ENCODE peak calls at places on chromosomes 4 and X, in six cellular contexts. X is fibroblast of lung, Z is NCI-H1092, B is DMS53, D is progenitor cell of endocrine pancreas, L is iris pigment epithelial cell. S is an unnamed sample.

GRCh38 chr4:19300213-19300612 is 951.5 kb upstream of the SLIT2 start:
- DNase-seq in L (no peak), D (no peak), Z (no peak), X (peak; percentile 65), B (no peak), S (no peak)

GRCh38 chrX:40167240-40168182 is 69.8 kb upstream of the BCOR start:
- DNase-seq in Z (peak; percentile 63), X (no peak), B (peak; percentile 90), D (no peak), L (no peak), S (no peak)

GRCh38 chr4:94285666-94286065 is 57.0 kb downstream of the HPGDS start:
- DNase-seq in X (no peak), B (no peak), Z (no peak), D (no peak), L (no peak), S (no peak)

GRCh38 chr4:147727476-147728028 is 4.3 kb upstream of the ARHGAP10 start:
- DNase-seq in L (no peak), B (no peak), Z (no peak), D (no peak), X (no peak), S (no peak)

GRCh38 chrX:139890991-139891700 is 41.7 kb downstream of the ATP11C start:
- DNase-seq in L (peak; percentile 79), B (peak; percentile 17), D (no peak), X (peak; percentile 80), Z (no peak), S (no peak)

GRCh38 chr4:183658362-183659028 is 490 bp downstream of the RWDD4 start:
- DNase-seq in B (peak; percentile 46), D (peak; percentile 29), X (no peak), Z (no peak), L (peak; percentile 14), S (peak; percentile 21)

GRCh38 chr4:93764647-93765246 is 63.8 kb upstream of the ATOH1 start:
- DNase-seq in D (no peak), L (peak; percentile 36), Z (peak; percentile 4), X (peak; percentile 21), B (peak; percentile 61), S (peak; percentile 54)

GRCh38 chr4:41006141-41006540 is 208.2 kb downstream of the APBB2 start:
- DNase-seq in L (peak; percentile 51), D (no peak), X (peak; percentile 60), B (no peak), Z (no peak), S (no peak)

GRCh38 chr4:139776235-139776634 is 110.6 kb downstream of the MGST2 start:
- DNase-seq in D (no peak), X (no peak), B (no peak), Z (no peak), L (no peak), S (peak; percentile 57)

GRCh38 chrX:155179343-155179997 is 36.8 kb upstream of the VBP1 start:
- DNase-seq in Z (no peak), X (no peak), D (no peak), L (peak; percentile 2), B (peak; percentile 39), S (no peak)

GRCh38 chr4:143026459-143027170 is 158.1 kb upstream of the USP38 start:
- DNase-seq in Z (no peak), L (peak; percentile 18), B (no peak), D (no peak), X (peak; percentile 33), S (no peak)

GRCh38 chr4:123096038-123096437 is 173.6 kb upstream of the NUDT6 start:
- DNase-seq in X (no peak), Z (no peak), D (no peak), B (peak; percentile 22), L (peak; percentile 56), S (no peak)

GRCh38 chr4:1783970-1784369 is 9.1 kb upstream of the FGFR3 start:
- DNase-seq in L (no peak), B (no peak), X (no peak), D (no peak), Z (no peak), S (no peak)

GRCh38 chr4:1041147-1041935 is 29.9 kb downstream of the FGFRL1 start:
- DNase-seq in X (peak; percentile 76), D (no peak), L (peak; percentile 50), Z (no peak), B (peak; percentile 80), S (no peak)

GRCh38 chrX:13938053-13938765 is 91.5 kb downstream of the GEMIN8 start:
- DNase-seq in X (peak; percentile 6), L (no peak), B (peak; percentile 61), Z (peak; percentile 32), D (peak; percentile 27), S (peak; percentile 8)

GRCh38 chr4:119984998-119985397 is 81.7 kb downstream of the MAD2L1 start:
- DNase-seq in Z (no peak), X (no peak), D (no peak), B (no peak), L (no peak), S (no peak)

GRCh38 chr4:184756399-184756798 is 22.5 kb upstream of the CENPU start:
- DNase-seq in B (no peak), Z (no peak), D (no peak), X (peak; percentile 51), L (peak; percentile 76), S (no peak)

GRCh38 chr4:18847276-18847890 is 825.8 kb upstream of the LCORL start:
- DNase-seq in Z (no peak), L (no peak), B (peak; percentile 41), X (peak; percentile 37), D (no peak), S (no peak)

S was measured in SK-N-DZ.